ENCODE peak calls at places on chromosomes 5 and 9, in eight cellular contexts. O is T-cell, E is GM04504, X is A172, I is iris pigment epithelial cell, A is GM20000, Y is skeletal muscle cell, C is NCI-H1092. G is an unnamed sample.

GRCh38 chr9:136765041-136765440 is 723 bp upstream of the LCN15 start:
- DNase-seq in O (no peak), E (no peak), X (no peak), I (no peak), A (peak), Y (no peak), C (no peak), G (no peak)

GRCh38 chr9:34250721-34251120 is 71.9 kb downstream of the UBAP1 start:
- DNase-seq in O (no peak), E (no peak), X (no peak), I (no peak), A (no peak), Y (no peak), C (no peak), G (no peak)

GRCh38 chr9:137240321-137240840 is 706 bp upstream of the TUBB4B start:
- DNase-seq in O (peak), E (peak), X (peak), I (peak), A (peak), Y (no peak), C (peak), G (no peak)

GRCh38 chr5:97714426-97714825 is 531.4 kb upstream of the RIOK2 start:
- DNase-seq in O (no peak), E (no peak), X (no peak), I (no peak), A (no peak), Y (no peak), C (no peak), G (no peak)

GRCh38 chr5:113250341-113250953 is 184.3 kb downstream of the TSSK1B start:
- DNase-seq in O (no peak), E (no peak), X (no peak), I (peak), A (no peak), Y (peak), C (no peak), G (no peak)

GRCh38 chr9:93207326-93207814 is 23.4 kb downstream of the WNK2 start:
- DNase-seq in O (no peak), E (peak), X (peak), I (peak), A (no peak), Y (peak), C (peak), G (no peak)

GRCh38 chr9:70110194-70111041 is 66.8 kb downstream of the MAMDC2 start:
- DNase-seq in O (no peak), E (no peak), X (peak), I (peak), A (no peak), Y (no peak), C (peak), G (no peak)

GRCh38 chr9:93899609-93900435 is 55.3 kb downstream of the BARX1 start:
- DNase-seq in O (no peak), E (no peak), X (no peak), I (no peak), A (no peak), Y (no peak), C (no peak), G (no peak)

GRCh38 chr5:146043722-146044121 is 61.7 kb downstream of the PLAC8L1 start:
- DNase-seq in O (no peak), E (no peak), X (no peak), I (no peak), A (no peak), Y (no peak), C (no peak), G (no peak)

GRCh38 chr5:35803221-35803651 is 53.5 kb upstream of the IL7R start:
- DNase-seq in O (no peak), E (peak), X (peak), I (peak), A (peak), Y (peak), C (peak), G (no peak)

G was measured in Calu3.